ENCODE peak calls at places on chromosomes 7 and 10, in four cellular contexts. J is thoracic aorta, K is hepatocyte, Z is upper lobe of right lung. T is an unnamed sample. For H3K9me3 and H3K27me3, the result is how much of the 10 kb centered on the place peaks cover.

GRCh38 chr7:116592445-116592844 is 67.6 kb downstream of the CAV1 start:
- DNase-seq in J (no peak), K (no peak), Z (no peak), T (no peak)

GRCh38 chr10:49068672-49069217 is 46.6 kb downstream of the VSTM4 start:
- DNase-seq in J (no peak), K (no peak), Z (no peak), T (no peak)

GRCh38 chr7:149736478-149737360 is 36.7 kb downstream of the ZNF467 start:
- DNase-seq in J (no peak), K (no peak), Z (no peak), T (no peak)

GRCh38 chr10:63766766-63767505 is 245.7 kb downstream of the REEP3 start:
- DNase-seq in J (no peak), K (no peak), Z (no peak), T (peak)

GRCh38 chr7:145030754-145031153 is 194.9 kb upstream of the TPK1 start:
- DNase-seq in J (no peak), K (no peak), Z (no peak), T (no peak)

GRCh38 chr7:133650067-133650466 is 397.2 kb downstream of the EXOC4 start:
- DNase-seq in J (no peak), K (no peak), Z (no peak), T (peak)

GRCh38 chr10:33507662-33508425 is 173.4 kb upstream of the NRP1 start:
- DNase-seq in J (no peak), K (peak), Z (no peak), T (no peak)

GRCh38 chr10:93435621-93436385 is 46.3 kb downstream of the MYOF start:
- DNase-seq in J (no peak), K (peak), Z (no peak), T (peak)

GRCh38 chr10:89805599-89806013 is 104.2 kb downstream of the KIF20B start:
- DNase-seq in J (no peak), K (no peak), Z (no peak), T (no peak)

GRCh38 chr7:133436014-133436428 is 183.1 kb downstream of the EXOC4 start:
- DNase-seq in J (no peak), K (no peak), Z (no peak), T (peak)

GRCh38 chr10:126669188-126669587 is 1.3 kb downstream of the C10orf90 start:
- DNase-seq in J (no peak), K (no peak), Z (no peak), T (no peak)

GRCh38 chr7:55183897-55184296 is 165.1 kb downstream of the EGFR start:
- DNase-seq in J (no peak), K (no peak), Z (no peak), T (no peak)

GRCh38 chr7:101066141-101066857 is 19.0 kb upstream of the TRIM56 start:
- DNase-seq in J (no peak), K (no peak), Z (no peak), T (peak)

GRCh38 chr10:29254123-29255046 is 34.5 kb upstream of the LYZL1 start:
- DNase-seq in J (no peak), K (peak), Z (no peak), T (peak)

GRCh38 chr7:21261627-21262564 is 166.0 kb upstream of the SP4 start:
- DNase-seq in J (no peak), K (peak), Z (no peak), T (peak)

GRCh38 chr7:64102656-64103400 is 57.6 kb downstream of the ZNF727 start:
- DNase-seq in J (no peak), K (no peak), Z (peak), T (no peak)

GRCh38 chr7:138064856-138065357 is 11.4 kb upstream of the AKR1D1 start:
- DNase-seq in J (no peak), K (peak), Z (no peak), T (peak)

GRCh38 chr10:24894728-24895127 is 57.7 kb downstream of the PRTFDC1 start:
- DNase-seq in J (no peak), K (no peak), Z (no peak), T (no peak)

GRCh38 chr10:50850576-50851340 is 34.7 kb downstream of the A1CF start:
- DNase-seq in J (no peak), K (no peak), Z (no peak), T (no peak)

GRCh38 chr7:134618756-134619530 is 27.7 kb upstream of the BPGM start:
- DNase-seq in J (no peak), K (no peak), Z (no peak), T (peak)

GRCh38 chr10:92181575-92181974 is 109.3 kb downstream of the CPEB3 start:
- DNase-seq in J (no peak), K (peak), Z (no peak), T (peak)

GRCh38 chr7:75642810-75643486 is 95.8 kb downstream of the HIP1 start:
- DNase-seq in J (no peak), K (peak), Z (peak), T (peak)

GRCh38 chr10:104349623-104350142 is 4.0 kb upstream of the CFAP58 start:
- DNase-seq in J (no peak), K (peak), Z (no peak), T (peak)

GRCh38 chr7:4249241-4249640 is 432.9 kb upstream of the FOXK1 start:
- DNase-seq in J (no peak), K (no peak), Z (peak), T (no peak)

GRCh38 chr10:112955736-112956421 is 5.8 kb downstream of the TCF7L2 start:
- DNase-seq in J (no peak), K (peak), Z (no peak), T (peak)

GRCh38 chr10:17599089-17599488 is 18.1 kb downstream of the HACD1 start:
- DNase-seq in J (no peak), K (peak), Z (no peak), T (peak)

GRCh38 chr7:24877790-24878311 is 102.1 kb downstream of the OSBPL3 start:
- DNase-seq in J (no peak), K (no peak), Z (no peak), T (no peak)

GRCh38 chr10:85558533-85558932 is 808.1 kb downstream of the GRID1 start:
- DNase-seq in J (no peak), K (no peak), Z (no peak), T (no peak)

GRCh38 chr7:74103219-74103772 is 19.7 kb downstream of the LIMK1 start:
- DNase-seq in J (no peak), K (no peak), Z (no peak), T (no peak)

GRCh38 chr10:61890430-61890829 is 11.1 kb upstream of the ARID5B start:
- DNase-seq in J (no peak), K (no peak), Z (no peak), T (peak)

GRCh38 chr7:43701929-43702328 is 27.4 kb downstream of the COA1 start:
- DNase-seq in J (no peak), K (no peak), Z (no peak), T (no peak)

GRCh38 chr7:43702974-43703373 is 26.3 kb downstream of the COA1 start:
- DNase-seq in J (no peak), K (no peak), Z (no peak), T (no peak)

GRCh38 chr7:43701502-43701859 is 27.8 kb downstream of the COA1 start:
- DNase-seq in J (no peak), K (no peak), Z (no peak), T (peak)

GRCh38 chr7:43700646-43701501 is 28.4 kb downstream of the COA1 start:
- DNase-seq in J (no peak), K (no peak), Z (no peak), T (no peak)

GRCh38 chr7:43703573-43703972 is 25.8 kb downstream of the COA1 start:
- DNase-seq in J (no peak), K (no peak), Z (no peak), T (no peak)
- H3K4me3 ChIP-seq in J (no peak), K (no peak), Z (no peak), T (no peak)

DNA sequence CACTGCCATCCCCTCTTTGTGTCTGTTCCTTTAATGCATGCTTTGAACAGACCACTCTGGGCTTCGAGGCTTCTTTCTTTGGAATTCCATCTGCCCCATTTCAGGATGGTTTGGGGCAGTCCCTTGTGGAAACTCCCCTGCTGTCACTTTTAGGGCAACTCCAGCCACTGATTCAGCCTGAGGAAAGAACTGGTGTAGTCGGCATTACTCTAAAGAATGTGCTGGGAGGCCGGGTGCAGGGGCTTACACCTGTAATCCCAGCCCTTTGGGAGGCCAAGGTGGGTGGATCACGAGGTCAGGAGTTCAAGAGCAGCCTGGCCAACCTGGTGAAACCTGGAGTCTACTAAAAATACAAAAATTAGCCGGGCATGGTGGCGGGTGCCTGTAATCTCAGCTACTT is 358.1 kb upstream of the NUPR2 start:
- DNase-seq in J (no peak), K (no peak), Z (no peak), T (no peak)
- H3K9me3 ChIP-seq in J (half or more), K (under half), Z (half or more), T (half or more)

DNA sequence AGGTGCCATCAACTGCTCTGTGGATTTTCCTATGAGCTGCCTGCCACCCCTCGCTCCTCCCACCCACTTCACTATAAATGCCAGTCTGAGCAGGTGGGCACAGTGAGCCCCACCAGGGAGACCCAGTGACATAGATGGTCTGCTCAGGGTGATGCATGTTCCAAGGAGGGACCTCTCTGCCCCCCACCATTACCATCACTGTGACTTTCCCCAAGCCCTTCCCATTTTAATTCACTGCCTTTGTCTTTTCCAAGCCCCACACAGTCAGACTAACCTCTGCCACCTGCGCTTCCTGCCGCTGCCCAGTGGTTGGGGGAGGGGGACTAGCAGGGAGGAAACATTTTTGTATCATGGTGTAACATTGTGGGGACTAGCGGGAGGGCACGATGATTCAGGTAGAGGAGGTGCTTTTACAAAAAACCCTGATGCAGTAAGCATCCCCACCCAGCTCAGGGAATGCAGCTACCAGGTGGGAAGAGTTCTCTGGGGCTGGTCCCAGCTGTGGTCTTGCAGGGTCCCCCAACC is 24.6 kb downstream of the PRSS2 start:
- DNase-seq in J (no peak), K (no peak), Z (no peak), T (no peak)
- H3K27me3 ChIP-seq in J (under half), K (half or more), Z (half or more), T (half or more)

GRCh38 chr7:129830949-129831348 is 121.8 kb downstream of the UBE2H start:
- DNase-seq in J (no peak), K (no peak), Z (no peak), T (no peak)
- H3K4me3 ChIP-seq in J (no peak), K (no peak), Z (no peak), T (no peak)

DNA sequence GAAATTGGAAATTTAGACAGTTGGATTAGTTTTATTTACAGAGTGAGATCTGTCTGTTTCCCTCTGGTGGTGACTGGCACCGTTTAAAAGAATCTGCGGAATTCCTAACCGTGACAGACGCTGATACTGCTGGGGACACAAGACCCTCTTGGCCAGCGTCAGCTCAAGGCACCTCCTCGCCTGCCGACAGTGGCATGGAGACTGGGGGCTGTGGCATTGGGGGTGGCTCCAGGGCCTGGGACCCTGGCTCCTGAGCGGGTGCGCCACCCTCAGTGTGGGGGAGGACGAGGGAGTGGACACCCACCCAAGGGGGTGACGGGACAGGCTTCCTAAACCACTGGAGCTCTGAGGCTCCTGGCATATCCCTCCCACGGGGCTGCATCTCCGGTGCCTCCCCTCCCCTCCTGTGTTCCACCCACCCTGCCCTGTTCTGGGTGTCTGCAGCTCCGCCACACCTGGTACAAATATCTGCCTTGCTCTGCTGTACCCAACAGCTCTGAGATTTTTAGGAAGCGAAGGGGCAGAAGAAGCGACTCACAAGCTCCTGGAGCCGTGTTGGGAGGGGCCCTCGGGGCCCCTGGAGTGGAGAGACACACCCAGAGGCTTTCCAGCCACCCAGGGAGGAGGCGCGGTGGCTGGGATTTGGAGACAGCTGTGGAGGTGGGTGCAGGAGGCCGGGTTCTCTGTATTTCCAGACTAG is 178.7 kb downstream of the DNAJB6 start:
- DNase-seq in J (no peak), K (no peak), Z (peak), T (no peak)
- H3K9me3 ChIP-seq in J (under half), K (under half), Z (under half), T (under half)